ENCODE peak calls at places on chromosomes 3 and 15, in seven cellular contexts. O is dorsolateral prefrontal cortex, U is kidney tubule cell, X is renal cortical epithelial cell, E is AG09319, Q is ureter, R is GM20000. N is an unnamed sample.

GRCh38 chr3:17070560-17070959 is 185.8 kb downstream of the PLCL2 start:
- DNase-seq in O (no peak), U (no peak), X (no peak), E (no peak), Q (no peak), R (no peak), N (peak)

GRCh38 chr3:14699643-14700042 is 24.7 kb downstream of the C3orf20 start:
- DNase-seq in O (no peak), U (no peak), X (peak), E (no peak), Q (no peak), R (no peak), N (peak)

GRCh38 chr3:122784436-122784835 is 9.2 kb downstream of the HSPBAP1 start:
- DNase-seq in O (no peak), U (peak), X (no peak), E (no peak), Q (no peak), R (no peak), N (no peak)

GRCh38 chr3:196055267-196055666 is 26.6 kb downstream of the TFRC start:
- DNase-seq in O (no peak), U (no peak), X (no peak), E (no peak), Q (no peak), R (no peak), N (no peak)

GRCh38 chr15:70722266-70723123 is 40.9 kb downstream of the UACA start:
- DNase-seq in O (no peak), U (peak), X (peak), E (no peak), Q (no peak), R (peak), N (no peak)

GRCh38 chr15:95770191-95770590 is 560.3 kb upstream of the NR2F2 start:
- DNase-seq in O (no peak), U (peak), X (peak), E (no peak), Q (no peak), R (no peak), N (no peak)

GRCh38 chr15:52186651-52187486 is 4.3 kb downstream of the GNB5 start:
- DNase-seq in O (no peak), U (no peak), X (no peak), E (no peak), Q (no peak), R (no peak), N (no peak)

GRCh38 chr3:963755-964154 is 129.1 kb upstream of the CNTN6 start:
- DNase-seq in O (no peak), U (peak), X (peak), E (no peak), Q (no peak), R (no peak), N (no peak)

GRCh38 chr3:124834723-124835718 is 52.1 kb downstream of the ITGB5 start:
- DNase-seq in O (no peak), U (peak), X (peak), E (no peak), Q (peak), R (peak), N (peak)

GRCh38 chr15:34754674-34755418 is at the start of gene GJD2:
- DNase-seq in O (no peak), U (no peak), X (no peak), E (no peak), Q (no peak), R (no peak), N (no peak)

GRCh38 chr3:97439373-97439772 is 325.2 kb upstream of the ARL6 start:
- DNase-seq in O (no peak), U (no peak), X (no peak), E (no peak), Q (no peak), R (no peak), N (no peak)

GRCh38 chr3:152650177-152650576 is 184.8 kb upstream of the P2RY1 start:
- DNase-seq in O (peak), U (no peak), X (no peak), E (no peak), Q (no peak), R (no peak), N (no peak)

GRCh38 chr15:31235298-31236183 is 91.1 kb upstream of the KLF13 start:
- DNase-seq in O (no peak), U (peak), X (peak), E (no peak), Q (no peak), R (peak), N (peak)

GRCh38 chr3:40661285-40661684 is 136.5 kb downstream of the ZNF621 start:
- DNase-seq in O (no peak), U (peak), X (peak), E (no peak), Q (no peak), R (no peak), N (no peak)

GRCh38 chr3:105187340-105187739 is 179.4 kb upstream of the ALCAM start:
- DNase-seq in O (no peak), U (no peak), X (no peak), E (no peak), Q (no peak), R (no peak), N (no peak)

GRCh38 chr3:128237348-128238099 is 84.2 kb downstream of the EEFSEC start:
- DNase-seq in O (no peak), U (no peak), X (no peak), E (no peak), Q (no peak), R (no peak), N (no peak)

GRCh38 chr15:63156708-63157065 is 590 bp downstream of the RPS27L start:
- DNase-seq in O (no peak), U (peak), X (peak), E (no peak), Q (no peak), R (peak), N (peak)

GRCh38 chr15:53710906-53711305 is 48.6 kb downstream of the WDR72 start:
- DNase-seq in O (no peak), U (peak), X (peak), E (no peak), Q (no peak), R (no peak), N (no peak)

GRCh38 chr15:55003900-55004879 is 192.6 kb downstream of the RSL24D1 start:
- DNase-seq in O (no peak), U (no peak), X (no peak), E (no peak), Q (no peak), R (no peak), N (peak)

GRCh38 chr3:127546970-127547733 is 43.4 kb downstream of the TPRA1 start:
- DNase-seq in O (no peak), U (no peak), X (no peak), E (no peak), Q (no peak), R (peak), N (peak)

GRCh38 chr3:19970289-19970688 is 23.4 kb downstream of the RAB5A start:
- DNase-seq in O (no peak), U (peak), X (no peak), E (no peak), Q (no peak), R (no peak), N (no peak)

GRCh38 chr15:32870240-32871033 is 152.6 kb downstream of the GREM1 start:
- DNase-seq in O (no peak), U (peak), X (peak), E (peak), Q (no peak), R (peak), N (no peak)

GRCh38 chr15:49855917-49856637 is 235.2 kb downstream of the DTWD1 start:
- DNase-seq in O (no peak), U (no peak), X (no peak), E (peak), Q (no peak), R (no peak), N (no peak)

GRCh38 chr3:190499157-190499556 is 14.7 kb upstream of the IL1RAP start:
- DNase-seq in O (no peak), U (no peak), X (no peak), E (no peak), Q (no peak), R (no peak), N (no peak)

GRCh38 chr3:157081681-157082210 is 78.2 kb downstream of the CCNL1 start:
- DNase-seq in O (peak), U (peak), X (peak), E (peak), Q (peak), R (peak), N (peak)

GRCh38 chr3:42936157-42936981 is 30.4 kb downstream of the ZNF662 start:
- DNase-seq in O (peak), U (peak), X (no peak), E (no peak), Q (no peak), R (no peak), N (peak)

GRCh38 chr3:137519602-137520001 is 244.5 kb upstream of the SOX14 start:
- DNase-seq in O (no peak), U (no peak), X (no peak), E (no peak), Q (no peak), R (no peak), N (no peak)

GRCh38 chr3:46484911-46485696 is 12.7 kb upstream of the RTP3 start:
- DNase-seq in O (no peak), U (peak), X (no peak), E (no peak), Q (no peak), R (no peak), N (no peak)

N was measured in heart right ventricle.